ENCODE peak calls at places on chromosomes 7 and 10, in ten cellular contexts. B, G, X, V, O, Q, J, E, I and W are unnamed samples.

GRCh38 chr7:103630318-103630717 is 184.3 kb upstream of the SLC26A5 start:
- DNase-seq in I (no peak), X (no peak), G (peak), Q (no peak), J (no peak), E (no peak), O (no peak), B (no peak), V (no peak), W (no peak)

GRCh38 chr10:115706482-115707076 is 566.4 kb downstream of the GFRA1 start:
- DNase-seq in I (peak), Q (no peak), B (no peak), V (no peak), O (no peak), J (peak), X (peak), E (no peak), G (peak), W (peak)

GRCh38 chr7:49866910-49867309 is 93.5 kb downstream of the VWC2 start:
- DNase-seq in Q (no peak), I (no peak), O (no peak), X (no peak), G (no peak), B (no peak), E (no peak), J (no peak), V (no peak), W (no peak)

GRCh38 chr10:91909178-91909677 is at the start of gene FGFBP3:
- DNase-seq in B (peak), V (peak), J (peak), G (no peak), I (peak), O (no peak), X (no peak), E (peak), Q (peak), W (peak)

GRCh38 chr10:341081-341740 is 206.0 kb downstream of the ZMYND11 start:
- DNase-seq in G (no peak), E (no peak), B (no peak), X (no peak), Q (no peak), V (no peak), I (no peak), J (no peak), O (peak), W (no peak)

GRCh38 chr7:26538683-26539082 is 247.0 kb downstream of the SNX10 start:
- DNase-seq in I (no peak), X (no peak), B (no peak), O (no peak), E (no peak), G (no peak), V (no peak), J (no peak), Q (peak), W (no peak)

GRCh38 chr10:67306588-67307205 is 380.9 kb downstream of the LRRTM3 start:
- DNase-seq in Q (no peak), I (peak), V (no peak), X (no peak), J (no peak), B (no peak), O (no peak), E (no peak), G (peak), W (peak)

GRCh38 chr10:131703941-131704340 is 196.9 kb upstream of the PPP2R2D start:
- DNase-seq in V (no peak), I (no peak), X (no peak), O (peak), B (no peak), Q (no peak), E (no peak), J (no peak), G (no peak), W (no peak)

GRCh38 chr7:40698214-40698920 is 563.6 kb downstream of the SUGCT start:
- DNase-seq in V (no peak), J (no peak), Q (no peak), G (no peak), B (no peak), I (no peak), O (no peak), E (no peak), X (no peak), W (no peak)

GRCh38 chr10:112402917-112403316 is 29.0 kb downstream of the ACSL5 start:
- DNase-seq in X (no peak), E (no peak), J (no peak), O (no peak), Q (no peak), B (no peak), I (no peak), V (no peak), G (no peak), W (no peak)

GRCh38 chr10:43267811-43268210 is 946 bp upstream of the RASGEF1A start:
- DNase-seq in O (no peak), I (no peak), Q (no peak), V (no peak), J (no peak), X (no peak), E (no peak), B (no peak), G (no peak), W (no peak)

GRCh38 chr10:18737236-18737635 is 78.0 kb downstream of the ARL5B start:
- DNase-seq in J (no peak), B (no peak), X (no peak), O (no peak), V (no peak), I (no peak), G (no peak), Q (no peak), E (no peak), W (no peak)

GRCh38 chr10:95864906-95865813 is 42.6 kb upstream of the CC2D2B start:
- DNase-seq in B (peak), X (peak), G (peak), Q (no peak), E (peak), V (peak), J (peak), O (no peak), I (peak), W (peak)

GRCh38 chr10:71077796-71078453 is 134.4 kb upstream of the UNC5B start:
- DNase-seq in V (no peak), O (peak), Q (no peak), J (no peak), E (no peak), X (no peak), B (peak), I (no peak), G (no peak), W (no peak)

GRCh38 chr10:62112325-62112724 is 156.3 kb downstream of the RTKN2 start:
- DNase-seq in J (no peak), G (no peak), B (no peak), O (no peak), X (no peak), Q (no peak), E (no peak), V (no peak), I (no peak), W (peak)

GRCh38 chr10:125006921-125007391 is 65.0 kb downstream of the ZRANB1 start:
- DNase-seq in X (peak), B (no peak), V (no peak), J (no peak), G (no peak), E (no peak), Q (no peak), O (peak), I (peak), W (no peak)

GRCh38 chr7:26532490-26532889 is 240.8 kb downstream of the SNX10 start:
- DNase-seq in B (no peak), O (no peak), J (no peak), G (no peak), Q (no peak), I (no peak), V (no peak), X (no peak), E (no peak), W (no peak)

GRCh38 chr10:95693331-95693667 is 428 bp downstream of the TCTN3 start:
- DNase-seq in I (no peak), E (no peak), V (no peak), G (no peak), B (no peak), O (no peak), J (no peak), X (no peak), Q (no peak), W (no peak)

GRCh38 chr10:50577681-50578350 is 45.9 kb downstream of the SGMS1 start:
- DNase-seq in B (peak), Q (no peak), J (no peak), O (no peak), I (peak), E (peak), V (no peak), G (no peak), X (no peak), W (no peak)

GRCh38 chr10:73039635-73040034 is 57.0 kb downstream of the P4HA1 start:
- DNase-seq in V (no peak), Q (no peak), O (no peak), E (no peak), X (peak), I (peak), B (no peak), J (no peak), G (peak), W (no peak)

GRCh38 chr7:157994319-157994718 is 593.3 kb downstream of the PTPRN2 start:
- DNase-seq in J (no peak), O (no peak), V (no peak), Q (no peak), G (no peak), I (no peak), X (no peak), B (no peak), E (no peak), W (no peak)